ENCODE peak calls at places on chromosomes 2 and 18, in six cellular contexts. Q is esophagus squamous epithelium, O is coronary artery, T is progenitor cell of endocrine pancreas, H is SK-N-SH, C is heart right ventricle. U is an unnamed sample.
A peak's percentile ranks its signal among the peaks of the same experiment; 100 is the strongest.

GRCh38 chr2:156157670-156158069 is 174.9 kb downstream of the NR4A2 start:
- DNase-seq in H (no peak), C (no peak), T (no peak), O (no peak), Q (no peak), U (no peak)

GRCh38 chr18:1676387-1676786 is 771.7 kb downstream of the ADCYAP1 start:
- DNase-seq in H (no peak), T (no peak), C (no peak), O (no peak), Q (no peak), U (no peak)

GRCh38 chr2:134232461-134232860 is 21.4 kb upstream of the MGAT5 start:
- DNase-seq in O (no peak), C (no peak), T (no peak), H (no peak), Q (no peak), U (no peak)

GRCh38 chr18:75293591-75293990 is 83.0 kb downstream of the TSHZ1 start:
- DNase-seq in C (no peak), T (no peak), Q (no peak), O (no peak), H (no peak), U (no peak)

GRCh38 chr18:48913201-48913600 is 37.6 kb downstream of the SMAD7 start:
- DNase-seq in H (no peak), C (no peak), Q (no peak), O (peak; percentile 54), T (no peak), U (no peak)

GRCh38 chr2:163347982-163348842 is 387.6 kb downstream of the FIGN start:
- DNase-seq in T (peak; percentile 56), C (peak; percentile 74), Q (no peak), O (peak; percentile 90), H (no peak), U (peak; percentile 77)

GRCh38 chr2:203412555-203413331 is 84.5 kb downstream of the ABI2 start:
- DNase-seq in C (no peak), O (no peak), T (no peak), H (no peak), Q (no peak), U (no peak)

GRCh38 chr18:24818451-24818850 is 358.0 kb downstream of the HRH4 start:
- DNase-seq in T (no peak), H (peak; percentile 40), O (no peak), Q (no peak), C (no peak), U (no peak)

GRCh38 chr2:218021536-218022071 is 18.8 kb upstream of the TNS1 start:
- DNase-seq in C (peak; percentile 63), Q (no peak), T (no peak), H (peak; percentile 16), O (peak; percentile 85), U (no peak)

GRCh38 chr2:103664690-103665089 is 902.9 kb downstream of the TMEM182 start:
- DNase-seq in O (no peak), Q (no peak), T (no peak), C (no peak), H (no peak), U (no peak)

GRCh38 chr18:834086-834720 is 22.2 kb upstream of the YES1 start:
- DNase-seq in Q (no peak), H (no peak), O (no peak), T (no peak), C (no peak), U (no peak)

GRCh38 chr18:3368193-3368592 is 81.8 kb upstream of the TGIF1 start:
- DNase-seq in T (no peak), O (no peak), Q (no peak), H (no peak), C (no peak), U (no peak)

GRCh38 chr2:24844023-24844685 is 50.9 kb downstream of the CENPO start:
- DNase-seq in Q (no peak), O (no peak), T (no peak), C (no peak), H (no peak), U (no peak)

GRCh38 chr18:2656237-2657042 is 914 bp downstream of the SMCHD1 start:
- DNase-seq in C (peak; percentile 62), H (peak; percentile 72), O (peak; percentile 87), T (peak; percentile 16), Q (peak; percentile 22), U (peak; percentile 24)

GRCh38 chr2:160271166-160272086 is 71.4 kb upstream of the ITGB6 start:
- DNase-seq in O (peak; percentile 74), H (no peak), T (no peak), Q (no peak), C (no peak), U (no peak)

GRCh38 chr18:13243363-13243762 is 24.8 kb downstream of the LDLRAD4 start:
- DNase-seq in O (peak; percentile 56), C (no peak), Q (no peak), T (no peak), H (no peak), U (no peak)

DNA sequence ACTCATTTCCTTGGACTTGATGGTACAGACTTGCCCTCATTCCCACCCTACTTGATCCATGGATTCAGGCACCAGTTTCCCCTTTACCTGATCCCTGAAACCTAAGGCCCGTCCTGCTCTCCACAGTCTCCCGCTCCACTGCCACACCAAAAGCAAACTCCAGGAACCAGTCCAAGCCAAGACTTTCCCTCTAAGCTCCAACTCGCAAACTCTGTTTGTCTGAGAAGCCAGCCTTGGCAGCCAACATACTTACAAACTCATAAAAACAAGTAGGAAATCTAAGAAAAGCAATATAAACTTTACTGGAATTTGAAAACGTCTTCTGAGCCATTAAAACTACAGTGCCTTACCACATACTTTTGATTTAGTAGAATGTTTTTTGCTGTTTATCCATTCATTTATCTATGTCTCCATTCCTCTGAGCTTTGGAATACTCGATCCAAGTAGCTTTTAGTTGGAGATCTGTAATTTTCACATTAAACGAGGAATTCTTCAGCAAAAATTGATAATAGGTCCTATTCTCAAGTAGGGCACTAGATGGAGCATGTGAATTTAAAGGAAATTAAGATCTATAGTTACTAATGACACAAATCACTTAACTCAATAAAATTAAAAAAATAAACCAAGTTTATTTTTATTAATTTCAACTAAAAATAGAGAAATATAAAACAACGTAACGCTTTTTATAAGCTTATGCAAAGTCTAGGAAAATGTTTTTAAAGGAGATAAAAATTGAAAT is 199.7 kb downstream of the MYO3B start:
- DNase-seq in H (no peak), Q (no peak), T (no peak), O (no peak), C (no peak), U (no peak)
- TF ChIP-seq CTCF in H (peak; percentile 29), Q (no peak), T (peak; percentile 36), O (no peak), C (no peak), U (no peak)

DNA sequence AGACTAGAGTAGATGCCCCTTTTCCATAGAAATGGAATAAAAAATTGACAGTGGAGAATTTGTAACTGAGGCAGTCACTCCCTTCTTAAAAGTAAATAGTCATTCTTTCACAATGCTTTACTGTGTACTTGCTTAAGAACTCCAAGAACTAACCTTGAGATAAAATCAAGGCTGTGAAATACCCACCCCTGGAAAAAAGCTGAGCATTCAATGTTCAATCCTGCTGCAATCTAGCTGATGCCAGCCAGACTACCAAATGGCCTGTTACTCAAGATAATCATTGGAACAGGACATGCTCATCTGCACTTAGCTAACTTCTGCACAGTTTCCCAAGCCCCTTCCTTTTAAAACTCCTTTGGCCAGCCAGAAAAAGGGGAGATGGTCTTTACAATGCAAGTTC is 367.4 kb upstream of the GULP1 start:
- DNase-seq in O (no peak), H (no peak), Q (no peak), T (no peak), C (no peak), U (no peak)
- TF ChIP-seq CTCF in O (no peak), H (no peak), Q (no peak), T (no peak), C (no peak), U (no peak)

GRCh38 chr2:66126936-66127527 is 307.9 kb upstream of the MEIS1 start:
- DNase-seq in C (no peak), H (no peak), O (no peak), T (no peak), Q (no peak), U (no peak)
- TF ChIP-seq CTCF in C (no peak), H (no peak), O (no peak), T (no peak), Q (no peak), U (no peak)

GRCh38 chr2:174246944-174247381 is 1.4 kb downstream of the OLA1 start:
- DNase-seq in Q (no peak), H (no peak), T (no peak), O (no peak), C (no peak), U (no peak)

GRCh38 chr2:174245065-174245464 is 3.3 kb downstream of the OLA1 start:
- DNase-seq in O (no peak), C (no peak), H (no peak), T (no peak), Q (no peak), U (no peak)

GRCh38 chr2:174247474-174248186 is 702 bp downstream of the OLA1 start:
- DNase-seq in O (no peak), Q (no peak), T (no peak), C (no peak), H (peak; percentile 16), U (no peak)

GRCh38 chr2:174248998-174249592 is 763 bp upstream of the OLA1 start:
- DNase-seq in H (no peak), Q (no peak), T (no peak), C (no peak), O (no peak), U (no peak)

GRCh38 chr2:174248187-174248997 is at the start of gene OLA1:
- DNase-seq in C (peak; percentile 96), H (peak; percentile 99), O (peak; percentile 94), T (peak; percentile 94), Q (peak; percentile 68), U (peak; percentile 97)
- TF ChIP-seq CTCF in C (peak; percentile 12), H (no peak), O (no peak), T (no peak), Q (no peak), U (no peak)

GRCh38 chr2:38446972-38447561 is 70.0 kb upstream of the ATL2 start:
- DNase-seq in C (no peak), O (no peak), T (no peak), H (no peak), Q (no peak), U (no peak)

GRCh38 chr2:38444247-38444646 is 67.2 kb upstream of the ATL2 start:
- DNase-seq in O (no peak), H (no peak), C (no peak), Q (no peak), T (no peak), U (no peak)

GRCh38 chr2:38448692-38449405 is 71.8 kb upstream of the ATL2 start:
- DNase-seq in Q (no peak), H (no peak), C (no peak), T (no peak), O (no peak), U (no peak)

GRCh38 chr2:38443021-38443541 is 66.0 kb upstream of the ATL2 start:
- DNase-seq in C (no peak), O (no peak), T (no peak), Q (no peak), H (no peak), U (no peak)

DNA sequence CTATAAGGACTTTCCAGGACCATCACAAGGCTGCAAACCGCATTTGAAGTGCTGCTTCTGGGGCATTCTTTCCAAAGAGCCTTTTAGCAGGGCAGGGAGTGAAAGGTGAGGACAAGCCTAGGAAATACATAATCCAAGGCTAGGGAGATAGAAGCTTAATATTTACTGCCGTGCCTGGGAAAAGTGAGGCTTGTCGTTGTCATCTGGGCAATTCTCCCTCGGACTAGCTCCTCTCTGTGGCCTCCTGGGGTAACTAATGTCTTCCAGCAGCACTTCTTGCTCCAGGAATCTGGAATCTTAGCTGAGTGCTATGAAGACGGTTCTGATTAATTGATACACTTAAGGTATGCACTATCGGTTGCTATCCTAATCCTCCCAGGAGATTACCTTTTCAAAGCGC is 69.3 kb upstream of the ATL2 start:
- DNase-seq in H (no peak), O (no peak), Q (no peak), C (no peak), T (no peak), U (no peak)
- TF ChIP-seq CTCF in H (peak; percentile 8), O (no peak), Q (no peak), C (peak; percentile 28), T (peak; percentile 8), U (no peak)

U was measured in mesothelial cell of epicardium.